ENCODE peak calls at places on chromosomes 7 and 10, in five cellular contexts. B is effector CD4-positive, alpha-beta T cell; D is NAMALWA; K is stromal cell of bone marrow; F is AG20443. W is an unnamed sample.

GRCh38 chr7:35725280-35725680 is 30.3 kb upstream of the HERPUD2 start:
- DNase-seq in B (peak), D (peak), K (no peak), F (no peak), W (no peak)

GRCh38 chr10:11687357-11687771 is 54.8 kb upstream of the ECHDC3 start:
- DNase-seq in F (no peak), K (no peak), B (no peak), D (no peak), W (no peak)

GRCh38 chr10:96334888-96335526 is 23.8 kb downstream of the OPALIN start:
- DNase-seq in K (peak), F (peak), D (peak), B (no peak), W (peak)

GRCh38 chr10:102152545-102152890 is 329 bp downstream of the NOLC1 start:
- DNase-seq in K (no peak), B (no peak), D (no peak), F (peak), W (no peak)

GRCh38 chr10:55330485-55330884 is 529.5 kb upstream of the PCDH15 start:
- DNase-seq in B (no peak), D (no peak), F (no peak), K (no peak), W (no peak)

GRCh38 chr10:5547934-5548660 is 23.3 kb downstream of the CALML3 start:
- DNase-seq in F (peak), B (no peak), D (no peak), K (no peak), W (no peak)

GRCh38 chr7:79692015-79692414 is 238.5 kb upstream of the MAGI2 start:
- DNase-seq in B (no peak), K (peak), D (no peak), F (peak), W (no peak)

GRCh38 chr7:100914208-100914878 is 18.7 kb upstream of the ACHE start:
- DNase-seq in B (no peak), K (no peak), F (no peak), D (no peak), W (no peak)

GRCh38 chr7:107579881-107580715 is at the start of gene BCAP29:
- DNase-seq in D (peak), F (peak), B (peak), K (no peak), W (peak)

GRCh38 chr7:84975586-84976185 is 211.2 kb downstream of the SEMA3D start:
- DNase-seq in F (no peak), K (no peak), B (no peak), D (no peak), W (no peak)

GRCh38 chr10:91287276-91287675 is 66.8 kb downstream of the PCGF5 start:
- DNase-seq in B (no peak), D (no peak), K (no peak), F (no peak), W (no peak)

GRCh38 chr10:72104472-72105097 is 16.2 kb upstream of the SPOCK2 start:
- DNase-seq in F (peak), B (no peak), D (no peak), K (no peak), W (no peak)

GRCh38 chr10:31581741-31582323 is 262.8 kb downstream of the ZEB1 start:
- DNase-seq in D (peak), F (no peak), B (no peak), K (no peak), W (peak)

GRCh38 chr7:99314504-99314903 is 11.2 kb upstream of the ARPC1A start:
- DNase-seq in D (no peak), F (no peak), B (no peak), K (no peak), W (no peak)

GRCh38 chr7:100693312-100694195 is 496 bp downstream of the GIGYF1 start:
- DNase-seq in D (no peak), B (no peak), K (no peak), F (no peak), W (no peak)

GRCh38 chr10:131970946-131971345 is 10.8 kb downstream of the BNIP3 start:
- DNase-seq in F (no peak), D (no peak), B (no peak), K (no peak), W (no peak)

GRCh38 chr10:8057636-8058273 is 3.3 kb downstream of the GATA3 start:
- DNase-seq in K (no peak), B (no peak), D (no peak), F (no peak), W (no peak)

GRCh38 chr10:78250313-78251040 is 216.8 kb downstream of the RPS24 start:
- DNase-seq in B (no peak), D (no peak), F (no peak), K (no peak), W (peak)

GRCh38 chr10:103772096-103772845 is 83.1 kb downstream of the SH3PXD2A start:
- DNase-seq in D (peak), B (peak), K (peak), F (peak), W (peak)

GRCh38 chr7:116598846-116599245 is 73.2 kb upstream of the MET start:
- DNase-seq in F (no peak), D (no peak), B (no peak), K (no peak), W (no peak)

GRCh38 chr7:23473848-23474097 is 3.5 kb upstream of the IGF2BP3 start:
- DNase-seq in K (no peak), D (no peak), F (no peak), B (no peak), W (no peak)

GRCh38 chr10:34780818-34781380 is 34.2 kb downstream of the PARD3 start:
- DNase-seq in F (no peak), D (peak), B (no peak), K (peak), W (peak)

GRCh38 chr10:72274213-72274729 is 547 bp downstream of the DDIT4 start:
- DNase-seq in D (no peak), B (no peak), K (no peak), F (no peak), W (no peak)

GRCh38 chr7:142791502-142791901 is 20.7 kb downstream of the PRSS2 start:
- DNase-seq in B (no peak), K (no peak), D (no peak), F (no peak), W (no peak)

GRCh38 chr7:2667843-2668242 is 20.2 kb upstream of the AMZ1 start:
- DNase-seq in F (no peak), K (no peak), B (no peak), D (no peak), W (no peak)

GRCh38 chr10:110794808-110795207 is 76.9 kb upstream of the PDCD4 start:
- DNase-seq in K (no peak), B (no peak), D (no peak), F (no peak), W (no peak)

GRCh38 chr10:26334932-26335573 is 103.1 kb upstream of the APBB1IP start:
- DNase-seq in B (peak), D (peak), K (peak), F (peak), W (peak)

GRCh38 chr10:123301077-123301875 is 147.1 kb downstream of the BUB3 start:
- DNase-seq in B (no peak), D (no peak), F (peak), K (peak), W (no peak)

GRCh38 chr7:133601607-133602006 is 348.7 kb downstream of the EXOC4 start:
- DNase-seq in B (no peak), K (no peak), D (no peak), F (no peak), W (no peak)

GRCh38 chr7:20745716-20746115 is 41.0 kb downstream of the SP8 start:
- DNase-seq in B (no peak), D (no peak), F (no peak), K (no peak), W (no peak)

GRCh38 chr7:138169441-138169851 is 93.2 kb downstream of the AKR1D1 start:
- DNase-seq in B (no peak), F (no peak), K (no peak), D (no peak), W (no peak)

GRCh38 chr10:62817120-62817762 is 1.1 kb upstream of the EGR2 start:
- DNase-seq in K (no peak), B (peak), D (no peak), F (peak), W (no peak)

GRCh38 chr10:9015005-9015404 is 960.5 kb downstream of the GATA3 start:
- DNase-seq in D (no peak), B (no peak), K (no peak), F (no peak), W (no peak)

GRCh38 chr7:157046681-157047080 is 36.2 kb upstream of the MNX1 start:
- DNase-seq in F (peak), D (no peak), K (peak), B (no peak), W (no peak)

GRCh38 chr10:29590598-29591415 is 44.0 kb downstream of the SVIL start:
- DNase-seq in B (no peak), F (peak), D (peak), K (peak), W (peak)

GRCh38 chr10:44845672-44846071 is 65.5 kb upstream of the TMEM72 start:
- DNase-seq in B (no peak), K (no peak), D (no peak), F (no peak), W (no peak)

GRCh38 chr10:42953684-42954674 is 122.9 kb upstream of the RET start:
- DNase-seq in K (no peak), D (no peak), F (peak), B (no peak), W (no peak)

GRCh38 chr10:118950190-118950658 is 79.3 kb upstream of the NANOS1 start:
- DNase-seq in F (peak), D (no peak), B (no peak), K (no peak), W (no peak)

GRCh38 chr7:66627151-66627681 is 1.5 kb upstream of the KCTD7 start:
- DNase-seq in K (no peak), F (no peak), B (no peak), D (peak), W (peak)

W was measured in KBM-7.